ENCODE peak calls at places on chromosome 15, in ten cellular contexts. F is CMK, X is amniotic stem cell, N is A673, U is HTR-8/SVneo, E is neuronal stem cell, V is mesothelial cell of epicardium, M is globus pallidus, Q is mesenchymal stem cell, T is posterior vena cava. B is an unnamed sample.
A peak's percentile ranks its signal among the peaks of the same experiment; 100 is the strongest.

GRCh38 chr15:84871428-84871985 is 13.0 kb upstream of the SLC28A1 start:
- DNase-seq in F (no peak), X (no peak), N (no peak), U (no peak), E (no peak), V (no peak), M (no peak), Q (no peak), T (peak; percentile 52), B (no peak)

GRCh38 chr15:92409521-92409920 is 15.8 kb downstream of the ST8SIA2 start:
- DNase-seq in F (no peak), X (no peak), N (no peak), U (no peak), E (no peak), V (no peak), M (no peak), Q (no peak), T (no peak), B (no peak)

GRCh38 chr15:29222129-29222853 is 47.3 kb downstream of the NSMCE3 start:
- DNase-seq in F (no peak), X (no peak), N (no peak), U (no peak), E (no peak), V (no peak), M (no peak), Q (no peak), T (no peak), B (no peak)

GRCh38 chr15:98900382-98900781 is 107.2 kb downstream of the PGPEP1L start:
- DNase-seq in F (no peak), X (no peak), N (no peak), U (no peak), E (no peak), V (no peak), M (no peak), Q (peak; percentile 71), T (no peak), B (no peak)

GRCh38 chr15:45715528-45715927 is 80.7 kb downstream of the SQOR start:
- DNase-seq in F (no peak), X (no peak), N (peak; percentile 15), U (no peak), E (no peak), V (no peak), M (no peak), Q (peak; percentile 23), T (no peak), B (peak; percentile 40)

GRCh38 chr15:45307230-45307924 is 55.3 kb downstream of the SLC28A2 start:
- DNase-seq in F (no peak), X (peak; percentile 26), N (peak; percentile 56), U (peak; percentile 28), E (no peak), V (no peak), M (peak; percentile 63), Q (peak; percentile 43), T (no peak), B (peak; percentile 68)

GRCh38 chr15:64897345-64897985 is 14.2 kb upstream of the ANKDD1A start:
- DNase-seq in F (no peak), X (peak; percentile 27), N (no peak), U (no peak), E (no peak), V (no peak), M (no peak), Q (peak; percentile 84), T (peak; percentile 91), B (no peak)

GRCh38 chr15:89114974-89115373 is 26.7 kb downstream of the ABHD2 start:
- DNase-seq in F (no peak), X (no peak), N (no peak), U (no peak), E (no peak), V (no peak), M (no peak), Q (peak; percentile 37), T (no peak), B (no peak)

GRCh38 chr15:94610069-94610863 is 378.9 kb downstream of the MCTP2 start:
- DNase-seq in F (no peak), X (no peak), N (peak; percentile 41), U (no peak), E (no peak), V (no peak), M (no peak), Q (no peak), T (no peak), B (no peak)

GRCh38 chr15:39323157-39323556 is 257.7 kb upstream of the THBS1 start:
- DNase-seq in F (no peak), X (no peak), N (no peak), U (no peak), E (no peak), V (no peak), M (no peak), Q (no peak), T (no peak), B (no peak)

GRCh38 chr15:70589221-70589620 is 174.1 kb downstream of the UACA start:
- DNase-seq in F (no peak), X (no peak), N (no peak), U (no peak), E (no peak), V (no peak), M (no peak), Q (peak; percentile 57), T (no peak), B (no peak)

GRCh38 chr15:63321462-63321861 is 44.1 kb downstream of the APH1B start:
- DNase-seq in F (no peak), X (no peak), N (no peak), U (no peak), E (no peak), V (no peak), M (no peak), Q (no peak), T (no peak), B (no peak)

GRCh38 chr15:25839638-25840156 is 23.4 kb downstream of the ATP10A start:
- DNase-seq in F (no peak), X (no peak), N (no peak), U (no peak), E (no peak), V (no peak), M (no peak), Q (no peak), T (no peak), B (no peak)

B was measured in RKO.